ENCODE peak calls at places on chromosomes 2 and 18, in six cellular contexts. R is neural crest cell, Z is hippocampal formation, K is GM18507, A is GF-D8, Q is bronchial epithelial cell. T is an unnamed sample.
A peak's percentile ranks its signal among the peaks of the same experiment; 100 is the strongest.

GRCh38 chr2:210617318-210617717 is 60.9 kb downstream of the CPS1 start:
- DNase-seq in R (no peak), Z (no peak), K (no peak), A (no peak), Q (no peak), T (no peak)

GRCh38 chr18:45103319-45104070 is 422.8 kb downstream of the SETBP1 start:
- DNase-seq in R (no peak), Z (no peak), K (no peak), A (no peak), Q (no peak), T (no peak)

GRCh38 chr2:58039170-58039611 is 7.4 kb upstream of the VRK2 start:
- DNase-seq in R (no peak), Z (no peak), K (no peak), A (peak; percentile 55), Q (no peak), T (no peak)

GRCh38 chr18:10234912-10235439 is 219.5 kb upstream of the APCDD1 start:
- DNase-seq in R (no peak), Z (no peak), K (no peak), A (no peak), Q (peak; percentile 92), T (no peak)

GRCh38 chr18:10942998-10943397 is 206.4 kb downstream of the PIEZO2 start:
- DNase-seq in R (no peak), Z (no peak), K (no peak), A (no peak), Q (no peak), T (no peak)

GRCh38 chr18:74796928-74797576 is 199.4 kb downstream of the ZNF407 start:
- DNase-seq in R (no peak), Z (no peak), K (peak; percentile 14), A (no peak), Q (peak; percentile 68), T (no peak)

GRCh38 chr18:22084547-22084946 is 84.8 kb upstream of the GATA6 start:
- DNase-seq in R (no peak), Z (no peak), K (no peak), A (no peak), Q (no peak), T (no peak)

GRCh38 chr2:187994464-187995331 is 297.0 kb upstream of the GULP1 start:
- DNase-seq in R (no peak), Z (no peak), K (no peak), A (no peak), Q (no peak), T (no peak)

GRCh38 chr2:8680931-8681760 is 710 bp upstream of the ID2 start:
- DNase-seq in R (peak; percentile 41), Z (peak; percentile 53), K (no peak), A (peak; percentile 43), Q (peak; percentile 58), T (peak; percentile 51)

GRCh38 chr2:102768253-102768652 is 6.4 kb downstream of the TMEM182 start:
- DNase-seq in R (no peak), Z (no peak), K (no peak), A (no peak), Q (no peak), T (no peak)

GRCh38 chr2:98412751-98413445 is 31.8 kb upstream of the INPP4A start:
- DNase-seq in R (peak; percentile 61), Z (peak; percentile 11), K (peak; percentile 23), A (peak; percentile 9), Q (peak; percentile 59), T (peak; percentile 33)

GRCh38 chr2:10982931-10983701 is 71.4 kb downstream of the KCNF1 start:
- DNase-seq in R (no peak), Z (no peak), K (no peak), A (no peak), Q (no peak), T (no peak)

GRCh38 chr18:62710417-62710816 is 4.9 kb upstream of the PHLPP1 start:
- DNase-seq in R (no peak), Z (no peak), K (no peak), A (no peak), Q (no peak), T (no peak)

GRCh38 chr2:180222642-180223041 is 215.5 kb upstream of the CWC22 start:
- DNase-seq in R (no peak), Z (no peak), K (no peak), A (no peak), Q (peak; percentile 98), T (no peak)

GRCh38 chr2:88654714-88655113 is 27.4 kb upstream of the EIF2AK3 start:
- DNase-seq in R (no peak), Z (no peak), K (no peak), A (no peak), Q (peak; percentile 67), T (no peak)

GRCh38 chr2:157192445-157193423 is 64.8 kb upstream of the GALNT5 start:
- DNase-seq in R (no peak), Z (no peak), K (no peak), A (no peak), Q (no peak), T (no peak)

GRCh38 chr18:56043691-56044090 is 455.7 kb upstream of the TCF4 start:
- DNase-seq in R (peak; percentile 28), Z (peak; percentile 86), K (no peak), A (no peak), Q (no peak), T (no peak)

GRCh38 chr2:215693269-215693998 is 257.6 kb upstream of the FN1 start:
- DNase-seq in R (no peak), Z (no peak), K (no peak), A (no peak), Q (peak; percentile 88), T (no peak)

GRCh38 chr2:179020156-179020750 is 29.7 kb downstream of the CCDC141 start:
- DNase-seq in R (peak; percentile 16), Z (no peak), K (no peak), A (no peak), Q (peak; percentile 44), T (peak; percentile 1)

GRCh38 chr2:221068123-221068522 is 504.0 kb downstream of the EPHA4 start:
- DNase-seq in R (no peak), Z (no peak), K (no peak), A (no peak), Q (no peak), T (no peak)

GRCh38 chr18:3305354-3305762 is 43.4 kb downstream of the MYL12B start:
- DNase-seq in R (no peak), Z (no peak), K (no peak), A (no peak), Q (peak; percentile 99), T (peak; percentile 26)

GRCh38 chr2:65766768-65767267 is 334.4 kb upstream of the SPRED2 start:
- DNase-seq in R (no peak), Z (no peak), K (no peak), A (no peak), Q (no peak), T (no peak)

GRCh38 chr2:45888167-45888566 is 236.7 kb downstream of the PRKCE start:
- DNase-seq in R (no peak), Z (no peak), K (no peak), A (no peak), Q (peak; percentile 20), T (no peak)

GRCh38 chr18:62877448-62878221 is 162.3 kb downstream of the PHLPP1 start:
- DNase-seq in R (no peak), Z (no peak), K (no peak), A (no peak), Q (no peak), T (no peak)

GRCh38 chr2:36359006-36359580 is 3.5 kb downstream of the CRIM1 start:
- DNase-seq in R (no peak), Z (no peak), K (no peak), A (no peak), Q (peak; percentile 64), T (no peak)

GRCh38 chr18:68494802-68495560 is 219.9 kb downstream of the TMX3 start:
- DNase-seq in R (no peak), Z (no peak), K (no peak), A (no peak), Q (peak; percentile 20), T (no peak)

T was measured in T-helper 9 cell.